ENCODE peak calls at places on chromosome 16, in five cellular contexts. One of them, this sample, is unnamed.

GRCh38 chr16:57185446-57185944 is 344 bp downstream of the PSME3IP1 start:
- DNase-seq in progenitor cell of endocrine pancreas: no peak
- DNase-seq in Calu3: peak; percentile 36
- DNase-seq in OCI-LY7: no peak
- DNase-seq in dorsolateral prefrontal cortex: peak; percentile 34
- DNase-seq in this sample: no peak

GRCh38 chr16:10935491-10935890 is 6.8 kb downstream of the DEXI start:
- DNase-seq in progenitor cell of endocrine pancreas: no peak
- DNase-seq in Calu3: no peak
- DNase-seq in OCI-LY7: no peak
- DNase-seq in dorsolateral prefrontal cortex: peak; percentile 48
- DNase-seq in this sample: no peak

GRCh38 chr16:2464333-2464732 is 4.4 kb downstream of the TEDC2 start:
- DNase-seq in progenitor cell of endocrine pancreas: no peak
- DNase-seq in Calu3: no peak
- DNase-seq in OCI-LY7: no peak
- DNase-seq in dorsolateral prefrontal cortex: no peak
- DNase-seq in this sample: no peak

GRCh38 chr16:314351-314750 is 31.4 kb downstream of the PDIA2 start:
- DNase-seq in progenitor cell of endocrine pancreas: no peak
- DNase-seq in Calu3: no peak
- DNase-seq in OCI-LY7: no peak
- DNase-seq in dorsolateral prefrontal cortex: peak; percentile 69
- DNase-seq in this sample: no peak

GRCh38 chr16:15033309-15033707 is 22.6 kb downstream of the NTAN1 start:
- DNase-seq in progenitor cell of endocrine pancreas: no peak
- DNase-seq in Calu3: no peak
- DNase-seq in OCI-LY7: no peak
- DNase-seq in dorsolateral prefrontal cortex: no peak
- DNase-seq in this sample: no peak

GRCh38 chr16:63890723-63891122 is 1231.1 kb downstream of the CDH11 start:
- DNase-seq in progenitor cell of endocrine pancreas: no peak
- DNase-seq in Calu3: no peak
- DNase-seq in OCI-LY7: no peak
- DNase-seq in dorsolateral prefrontal cortex: no peak
- DNase-seq in this sample: no peak

GRCh38 chr16:69885722-69886121 is 65.4 kb upstream of the CLEC18A start:
- DNase-seq in progenitor cell of endocrine pancreas: no peak
- DNase-seq in Calu3: no peak
- DNase-seq in OCI-LY7: no peak
- DNase-seq in dorsolateral prefrontal cortex: no peak
- DNase-seq in this sample: no peak

GRCh38 chr16:52068447-52069074 is 478.4 kb downstream of the TOX3 start:
- DNase-seq in progenitor cell of endocrine pancreas: peak; percentile 24
- DNase-seq in Calu3: peak; percentile 64
- DNase-seq in OCI-LY7: no peak
- DNase-seq in dorsolateral prefrontal cortex: no peak
- DNase-seq in this sample: no peak

GRCh38 chr16:19014456-19014855 is 30.7 kb downstream of the TMC7 start:
- DNase-seq in progenitor cell of endocrine pancreas: no peak
- DNase-seq in Calu3: no peak
- DNase-seq in OCI-LY7: no peak
- DNase-seq in dorsolateral prefrontal cortex: peak; percentile 25
- DNase-seq in this sample: no peak

GRCh38 chr16:83771306-83771942 is 36.4 kb upstream of the HSBP1 start:
- DNase-seq in progenitor cell of endocrine pancreas: no peak
- DNase-seq in Calu3: no peak
- DNase-seq in OCI-LY7: no peak
- DNase-seq in dorsolateral prefrontal cortex: no peak
- DNase-seq in this sample: no peak

GRCh38 chr16:2296662-2297505 is 29.0 kb upstream of the RNPS1 start:
- DNase-seq in progenitor cell of endocrine pancreas: no peak
- DNase-seq in Calu3: peak; percentile 39
- DNase-seq in OCI-LY7: peak; percentile 16
- DNase-seq in dorsolateral prefrontal cortex: no peak
- DNase-seq in this sample: no peak

GRCh38 chr16:25030420-25031131 is 15.4 kb upstream of the ARHGAP17 start:
- DNase-seq in progenitor cell of endocrine pancreas: no peak
- DNase-seq in Calu3: no peak
- DNase-seq in OCI-LY7: peak; percentile 77
- DNase-seq in dorsolateral prefrontal cortex: no peak
- DNase-seq in this sample: peak; percentile 20

GRCh38 chr16:625402-626173 is 5.2 kb upstream of the WFIKKN1 start:
- DNase-seq in progenitor cell of endocrine pancreas: no peak
- DNase-seq in Calu3: no peak
- DNase-seq in OCI-LY7: no peak
- DNase-seq in dorsolateral prefrontal cortex: no peak
- DNase-seq in this sample: no peak

GRCh38 chr16:30875881-30876791 is 17.7 kb downstream of the BCL7C start:
- DNase-seq in progenitor cell of endocrine pancreas: no peak
- DNase-seq in Calu3: no peak
- DNase-seq in OCI-LY7: peak; percentile 80
- DNase-seq in dorsolateral prefrontal cortex: no peak
- DNase-seq in this sample: peak; percentile 31

GRCh38 chr16:31874354-31875111 is 926 bp downstream of the ZNF267 start:
- DNase-seq in progenitor cell of endocrine pancreas: no peak
- DNase-seq in Calu3: peak; percentile 59
- DNase-seq in OCI-LY7: peak; percentile 67
- DNase-seq in dorsolateral prefrontal cortex: no peak
- DNase-seq in this sample: peak; percentile 21

GRCh38 chr16:73015612-73016487 is 32.1 kb downstream of the ZFHX3 start:
- DNase-seq in progenitor cell of endocrine pancreas: no peak
- DNase-seq in Calu3: peak; percentile 82
- DNase-seq in OCI-LY7: no peak
- DNase-seq in dorsolateral prefrontal cortex: no peak
- DNase-seq in this sample: no peak

GRCh38 chr16:12557808-12558207 is 245.9 kb downstream of the CPPED1 start:
- DNase-seq in progenitor cell of endocrine pancreas: no peak
- DNase-seq in Calu3: no peak
- DNase-seq in OCI-LY7: peak; percentile 76
- DNase-seq in dorsolateral prefrontal cortex: no peak
- DNase-seq in this sample: no peak

GRCh38 chr16:90026135-90026534 is 6.9 kb upstream of the DBNDD1 start:
- DNase-seq in progenitor cell of endocrine pancreas: no peak
- DNase-seq in Calu3: no peak
- DNase-seq in OCI-LY7: no peak
- DNase-seq in dorsolateral prefrontal cortex: no peak
- DNase-seq in this sample: no peak

GRCh38 chr16:11306997-11307638 is 26.0 kb upstream of the PRM1 start:
- DNase-seq in progenitor cell of endocrine pancreas: no peak
- DNase-seq in Calu3: no peak
- DNase-seq in OCI-LY7: no peak
- DNase-seq in dorsolateral prefrontal cortex: no peak
- DNase-seq in this sample: no peak

GRCh38 chr16:1308036-1308976 is 1.1 kb upstream of the UBE2I start:
- DNase-seq in progenitor cell of endocrine pancreas: no peak
- DNase-seq in Calu3: no peak
- DNase-seq in OCI-LY7: no peak
- DNase-seq in dorsolateral prefrontal cortex: no peak
- DNase-seq in this sample: no peak

GRCh38 chr16:31177136-31177535 is 2.8 kb upstream of the FUS start:
- DNase-seq in progenitor cell of endocrine pancreas: no peak
- DNase-seq in Calu3: no peak
- DNase-seq in OCI-LY7: peak; percentile 58
- DNase-seq in dorsolateral prefrontal cortex: no peak
- DNase-seq in this sample: peak; percentile 29

GRCh38 chr16:12826559-12826958 is 22.9 kb upstream of the CPPED1 start:
- DNase-seq in progenitor cell of endocrine pancreas: no peak
- DNase-seq in Calu3: no peak
- DNase-seq in OCI-LY7: no peak
- DNase-seq in dorsolateral prefrontal cortex: no peak
- DNase-seq in this sample: no peak

GRCh38 chr16:69123894-69124293 is 8.5 kb downstream of the CHTF8 start:
- DNase-seq in progenitor cell of endocrine pancreas: no peak
- DNase-seq in Calu3: peak; percentile 70
- DNase-seq in OCI-LY7: peak; percentile 77
- DNase-seq in dorsolateral prefrontal cortex: peak; percentile 43
- DNase-seq in this sample: peak; percentile 55

GRCh38 chr16:48613061-48613957 is 3.3 kb upstream of the N4BP1 start:
- DNase-seq in progenitor cell of endocrine pancreas: no peak
- DNase-seq in Calu3: peak; percentile 43
- DNase-seq in OCI-LY7: peak; percentile 35
- DNase-seq in dorsolateral prefrontal cortex: no peak
- DNase-seq in this sample: peak; percentile 57

GRCh38 chr16:29230671-29231091 is 175.8 kb downstream of the NPIPB11 start:
- DNase-seq in progenitor cell of endocrine pancreas: no peak
- DNase-seq in Calu3: no peak
- DNase-seq in OCI-LY7: no peak
- DNase-seq in dorsolateral prefrontal cortex: no peak
- DNase-seq in this sample: no peak

GRCh38 chr16:59881366-59881765 is 1147.2 kb upstream of the GOT2 start:
- DNase-seq in progenitor cell of endocrine pancreas: no peak
- DNase-seq in Calu3: no peak
- DNase-seq in OCI-LY7: no peak
- DNase-seq in dorsolateral prefrontal cortex: no peak
- DNase-seq in this sample: no peak

GRCh38 chr16:86067936-86068335 is 169.0 kb downstream of the IRF8 start:
- DNase-seq in progenitor cell of endocrine pancreas: no peak
- DNase-seq in Calu3: no peak
- DNase-seq in OCI-LY7: no peak
- DNase-seq in dorsolateral prefrontal cortex: no peak
- DNase-seq in this sample: no peak

GRCh38 chr16:12436201-12436657 is 367.5 kb downstream of the CPPED1 start:
- DNase-seq in progenitor cell of endocrine pancreas: no peak
- DNase-seq in Calu3: no peak
- DNase-seq in OCI-LY7: no peak
- DNase-seq in dorsolateral prefrontal cortex: peak; percentile 72
- DNase-seq in this sample: no peak

GRCh38 chr16:2150418-2151187 is 2.2 kb downstream of the RAB26 start:
- DNase-seq in progenitor cell of endocrine pancreas: no peak
- DNase-seq in Calu3: peak; percentile 40
- DNase-seq in OCI-LY7: peak; percentile 38
- DNase-seq in dorsolateral prefrontal cortex: peak; percentile 67
- DNase-seq in this sample: no peak

GRCh38 chr16:24346734-24347133 is 90.6 kb downstream of the CACNG3 start:
- DNase-seq in progenitor cell of endocrine pancreas: no peak
- DNase-seq in Calu3: no peak
- DNase-seq in OCI-LY7: no peak
- DNase-seq in dorsolateral prefrontal cortex: no peak
- DNase-seq in this sample: no peak

GRCh38 chr16:20147091-20147490 is 73.4 kb upstream of the GPR139 start:
- DNase-seq in progenitor cell of endocrine pancreas: no peak
- DNase-seq in Calu3: no peak
- DNase-seq in OCI-LY7: no peak
- DNase-seq in dorsolateral prefrontal cortex: no peak
- DNase-seq in this sample: no peak

GRCh38 chr16:24036614-24037013 is 200.8 kb downstream of the PRKCB start:
- DNase-seq in progenitor cell of endocrine pancreas: peak; percentile 31
- DNase-seq in Calu3: peak; percentile 62
- DNase-seq in OCI-LY7: peak; percentile 55
- DNase-seq in dorsolateral prefrontal cortex: peak; percentile 53
- DNase-seq in this sample: peak; percentile 12

GRCh38 chr16:865026-865425 is 64.5 kb upstream of the GNG13 start:
- DNase-seq in progenitor cell of endocrine pancreas: no peak
- DNase-seq in Calu3: no peak
- DNase-seq in OCI-LY7: no peak
- DNase-seq in dorsolateral prefrontal cortex: no peak
- DNase-seq in this sample: no peak

GRCh38 chr16:22315979-22316378 is 18.8 kb downstream of the POLR3E start:
- DNase-seq in progenitor cell of endocrine pancreas: no peak
- DNase-seq in Calu3: no peak
- DNase-seq in OCI-LY7: no peak
- DNase-seq in dorsolateral prefrontal cortex: no peak
- DNase-seq in this sample: no peak

GRCh38 chr16:28846933-28847273 is 755 bp upstream of the TUFM start:
- DNase-seq in progenitor cell of endocrine pancreas: no peak
- DNase-seq in Calu3: no peak
- DNase-seq in OCI-LY7: no peak
- DNase-seq in dorsolateral prefrontal cortex: peak; percentile 9
- DNase-seq in this sample: no peak

GRCh38 chr16:67975321-67976105 is 4.8 kb downstream of the DPEP3 start:
- DNase-seq in progenitor cell of endocrine pancreas: no peak
- DNase-seq in Calu3: no peak
- DNase-seq in OCI-LY7: no peak
- DNase-seq in dorsolateral prefrontal cortex: no peak
- DNase-seq in this sample: no peak

GRCh38 chr16:64969221-64969620 is 152.6 kb downstream of the CDH11 start:
- DNase-seq in progenitor cell of endocrine pancreas: no peak
- DNase-seq in Calu3: no peak
- DNase-seq in OCI-LY7: no peak
- DNase-seq in dorsolateral prefrontal cortex: no peak
- DNase-seq in this sample: no peak

GRCh38 chr16:74092336-74092735 is 204.3 kb upstream of the PSMD7 start:
- DNase-seq in progenitor cell of endocrine pancreas: no peak
- DNase-seq in Calu3: no peak
- DNase-seq in OCI-LY7: no peak
- DNase-seq in dorsolateral prefrontal cortex: no peak
- DNase-seq in this sample: no peak

This sample was measured in CD8-positive, alpha-beta memory T cell.